ENCODE peak calls at places on chromosome 17, in seven cellular contexts. H, A, D, Q, V, S and P are unnamed samples.
A peak's percentile ranks its signal among the peaks of the same experiment; 100 is the strongest.

GRCh38 chr17:79651751-79652150 is 40.9 kb upstream of the RBFOX3 start:
- DNase-seq in H (no peak), A (no peak), D (peak; percentile 87), Q (no peak), V (no peak), S (peak; percentile 2), P (no peak)

GRCh38 chr17:68624381-68624780 is 23.2 kb upstream of the FAM20A start:
- DNase-seq in H (no peak), A (no peak), D (no peak), Q (no peak), V (no peak), S (no peak), P (no peak)

GRCh38 chr17:62705781-62706597 is 78.5 kb downstream of the MRC2 start:
- DNase-seq in H (no peak), A (no peak), D (peak; percentile 59), Q (no peak), V (no peak), S (no peak), P (no peak)

GRCh38 chr17:50465635-50466034 is 3.0 kb downstream of the CHAD start:
- DNase-seq in H (no peak), A (no peak), D (no peak), Q (no peak), V (no peak), S (no peak), P (no peak)

GRCh38 chr17:50190278-50191069 is 11.0 kb downstream of the COL1A1 start:
- DNase-seq in H (no peak), A (no peak), D (no peak), Q (no peak), V (no peak), S (no peak), P (no peak)

GRCh38 chr17:37447641-37448040 is 41.0 kb downstream of the TADA2A start:
- DNase-seq in H (no peak), A (no peak), D (no peak), Q (no peak), V (no peak), S (no peak), P (no peak)

GRCh38 chr17:39668141-39668924 is at the start of gene PNMT:
- DNase-seq in H (peak; percentile 83), A (peak; percentile 62), D (no peak), Q (peak; percentile 54), V (no peak), S (peak; percentile 72), P (peak; percentile 47)

GRCh38 chr17:60573139-60573975 is 26.6 kb upstream of the PPM1D start:
- DNase-seq in H (no peak), A (no peak), D (peak; percentile 37), Q (no peak), V (no peak), S (no peak), P (no peak)

GRCh38 chr17:45833826-45834439 is 10.7 kb upstream of the SPPL2C start:
- DNase-seq in H (no peak), A (no peak), D (no peak), Q (no peak), V (no peak), S (no peak), P (no peak)

GRCh38 chr17:65588194-65588808 is 26.9 kb upstream of the AXIN2 start:
- DNase-seq in H (peak; percentile 43), A (peak; percentile 59), D (no peak), Q (no peak), V (no peak), S (peak; percentile 44), P (no peak)

GRCh38 chr17:51097708-51098446 is 22.8 kb downstream of the SPAG9 start:
- DNase-seq in H (no peak), A (no peak), D (no peak), Q (no peak), V (no peak), S (no peak), P (no peak)

GRCh38 chr17:45294506-45294905 is 22.3 kb downstream of the MAP3K14 start:
- DNase-seq in H (no peak), A (peak; percentile 77), D (no peak), Q (no peak), V (no peak), S (peak; percentile 89), P (no peak)

GRCh38 chr17:61750656-61751055 is 112.7 kb downstream of the BRIP1 start:
- DNase-seq in H (no peak), A (no peak), D (no peak), Q (no peak), V (no peak), S (no peak), P (no peak)

GRCh38 chr17:21358682-21359482 is 17.3 kb upstream of the KCNJ12 start:
- DNase-seq in H (peak; percentile 29), A (no peak), D (no peak), Q (no peak), V (no peak), S (no peak), P (no peak)

GRCh38 chr17:69900829-69901228 is 174.2 kb upstream of the KCNJ16 start:
- DNase-seq in H (peak; percentile 17), A (no peak), D (no peak), Q (no peak), V (no peak), S (no peak), P (no peak)

GRCh38 chr17:69898606-69899005 is 176.4 kb upstream of the KCNJ16 start:
- DNase-seq in H (no peak), A (no peak), D (no peak), Q (no peak), V (no peak), S (no peak), P (no peak)

DNA sequence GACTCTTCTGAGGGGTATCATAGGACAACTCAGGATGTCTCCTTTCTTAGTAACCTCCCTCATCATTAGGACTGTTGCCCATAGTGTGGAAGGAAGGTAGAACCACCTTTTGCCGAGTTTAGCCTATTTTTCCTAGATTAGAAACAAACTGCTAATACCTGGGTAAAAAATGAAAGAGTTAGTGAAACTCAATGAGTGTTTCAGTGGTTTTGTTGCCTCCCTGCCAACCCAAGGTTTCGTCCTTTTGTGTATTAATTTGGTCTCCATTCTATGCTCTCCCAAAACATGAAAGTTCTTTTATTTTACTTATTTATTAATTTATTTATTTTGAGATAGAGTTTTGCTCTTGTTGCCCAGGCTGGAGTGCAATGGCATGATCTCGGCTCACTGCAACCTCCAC is 174.9 kb upstream of the KCNJ16 start:
- DNase-seq in H (no peak), A (no peak), D (no peak), Q (no peak), V (no peak), S (no peak), P (no peak)
- H3K9me3 ChIP-seq in H (no peaks in the 10 kb centered on the region), A (no peaks in the 10 kb centered on the region), D (no peaks in the 10 kb centered on the region), Q (no peaks in the 10 kb centered on the region), V (no peaks in the 10 kb centered on the region), S (no peaks in the 10 kb centered on the region), P (no peaks in the 10 kb centered on the region)

GRCh38 chr17:18896947-18897346 is 39.0 kb downstream of the PRPSAP2 start:
- DNase-seq in H (no peak), A (no peak), D (no peak), Q (no peak), V (no peak), S (no peak), P (no peak)
- H3K9me3 ChIP-seq in H (no peaks in the 10 kb centered on the region), A (no peaks in the 10 kb centered on the region), D (no peaks in the 10 kb centered on the region), Q (no peaks in the 10 kb centered on the region), V (no peaks in the 10 kb centered on the region), S (no peaks in the 10 kb centered on the region), P (no peaks in the 10 kb centered on the region)

GRCh38 chr17:83200746-83201145 is 121.3 kb downstream of the METRNL start:
- DNase-seq in H (peak; percentile 35), A (no peak), D (peak; percentile 63), Q (no peak), V (no peak), S (no peak), P (no peak)
- H3K9me3 ChIP-seq in H (no peaks in the 10 kb centered on the region), A (no peaks in the 10 kb centered on the region), D (no peaks in the 10 kb centered on the region), Q (no peaks in the 10 kb centered on the region), V (no peaks in the 10 kb centered on the region), S (no peaks in the 10 kb centered on the region), P (no peaks in the 10 kb centered on the region)

DNA sequence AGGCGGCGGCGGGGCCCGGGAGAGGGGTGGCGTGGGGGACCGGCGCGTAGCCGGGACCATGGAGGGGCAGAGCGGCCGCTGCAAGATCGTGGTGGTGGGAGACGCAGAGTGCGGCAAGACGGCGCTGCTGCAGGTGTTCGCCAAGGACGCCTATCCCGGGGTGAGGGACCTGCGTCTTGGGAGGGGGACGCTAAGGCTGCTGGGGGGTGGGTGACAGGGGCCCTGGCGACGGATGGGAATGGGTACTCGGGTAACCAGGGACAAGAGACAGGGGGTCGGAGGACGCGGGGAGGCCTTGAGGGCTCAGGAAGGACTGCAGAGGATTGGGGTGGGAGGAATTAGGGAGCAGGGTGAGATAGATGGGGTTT is 243 bp downstream of the RND2 start:
- DNase-seq in H (no peak), A (no peak), D (no peak), Q (no peak), V (no peak), S (no peak), P (no peak)
- H3K9me3 ChIP-seq in H (no peaks in the 10 kb centered on the region), A (no peaks in the 10 kb centered on the region), D (no peaks in the 10 kb centered on the region), Q (no peaks in the 10 kb centered on the region), V (no peaks in the 10 kb centered on the region), S (no peaks in the 10 kb centered on the region), P (no peaks in the 10 kb centered on the region)

GRCh38 chr17:70394430-70394829 is 225.1 kb downstream of the KCNJ2 start:
- DNase-seq in H (no peak), A (no peak), D (no peak), Q (no peak), V (no peak), S (no peak), P (no peak)
- H3K9me3 ChIP-seq in H (no peaks in the 10 kb centered on the region), A (no peaks in the 10 kb centered on the region), D (no peaks in the 10 kb centered on the region), Q (no peaks in the 10 kb centered on the region), V (no peaks in the 10 kb centered on the region), S (no peaks in the 10 kb centered on the region), P (no peaks in the 10 kb centered on the region)

GRCh38 chr17:494601-495195 is 142.1 kb upstream of the RPH3AL start:
- DNase-seq in H (no peak), A (no peak), D (no peak), Q (no peak), V (no peak), S (no peak), P (no peak)

GRCh38 chr17:493666-494065 is 141.1 kb upstream of the RPH3AL start:
- DNase-seq in H (no peak), A (no peak), D (no peak), Q (no peak), V (no peak), S (no peak), P (no peak)

GRCh38 chr17:499836-500543 is 147.4 kb upstream of the RPH3AL start:
- DNase-seq in H (no peak), A (peak; percentile 56), D (no peak), Q (no peak), V (no peak), S (no peak), P (no peak)

GRCh38 chr17:496761-497586 is 144.4 kb upstream of the RPH3AL start:
- DNase-seq in H (no peak), A (no peak), D (no peak), Q (no peak), V (no peak), S (no peak), P (no peak)

DNA sequence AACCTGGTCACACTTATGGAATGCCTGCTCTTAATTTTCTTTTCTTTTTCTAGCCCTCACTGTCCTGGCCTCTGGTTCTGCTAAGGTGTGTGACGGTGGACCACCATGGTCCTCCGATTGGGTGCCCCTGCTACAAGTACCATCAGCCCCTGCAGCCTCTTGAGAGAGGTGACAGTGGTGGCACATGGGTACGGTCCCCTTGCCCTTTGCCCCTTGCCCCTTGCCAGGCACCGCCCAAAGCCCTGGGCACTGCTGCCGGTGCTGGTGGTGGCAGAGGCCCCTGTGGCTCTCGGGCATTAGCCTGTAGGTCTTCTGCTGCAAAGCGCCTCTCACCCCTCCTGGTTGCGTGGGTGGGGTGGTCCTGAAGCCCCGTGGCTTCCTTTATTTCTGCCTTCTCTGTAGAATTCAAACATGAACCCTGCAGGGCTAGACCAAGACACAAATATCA is 145.0 kb upstream of the RPH3AL start:
- DNase-seq in H (no peak), A (no peak), D (no peak), Q (no peak), V (no peak), S (no peak), P (no peak)
- H3K9me3 ChIP-seq in H (no peaks in the 10 kb centered on the region), A (no peaks in the 10 kb centered on the region), D (no peaks in the 10 kb centered on the region), Q (no peaks in the 10 kb centered on the region), V (no peaks in the 10 kb centered on the region), S (no peaks in the 10 kb centered on the region), P (no peaks in the 10 kb centered on the region)